ENCODE peak calls at places on chromosomes 1 and 21, in eight cellular contexts. One of them, this sample, is unnamed. For H3K36me3 and H3K4me1, the result is how much of the 10 kb centered on the place peaks cover.

GRCh38 chr1:165561257-165561656 is 17.5 kb downstream of the LRRC52 start:
- DNase-seq in mammary epithelial cell: no peak
- DNase-seq in ovary: no peak
- DNase-seq in lower lobe of right lung: no peak
- DNase-seq in CD8-positive, alpha-beta memory T cell: no peak
- DNase-seq in heart right ventricle: no peak
- DNase-seq in transverse colon: no peak
- DNase-seq in right atrium auricular region: no peak
- DNase-seq in this sample: no peak

GRCh38 chr1:109793486-109794318 is 30.0 kb upstream of the EPS8L3 start:
- DNase-seq in mammary epithelial cell: peak
- DNase-seq in ovary: peak
- DNase-seq in lower lobe of right lung: peak
- DNase-seq in CD8-positive, alpha-beta memory T cell: no peak
- DNase-seq in heart right ventricle: peak
- DNase-seq in transverse colon: peak
- DNase-seq in right atrium auricular region: no peak
- DNase-seq in this sample: no peak

GRCh38 chr21:38333290-38334272 is 76.8 kb downstream of the KCNJ15 start:
- DNase-seq in mammary epithelial cell: no peak
- DNase-seq in ovary: no peak
- DNase-seq in lower lobe of right lung: no peak
- DNase-seq in CD8-positive, alpha-beta memory T cell: no peak
- DNase-seq in heart right ventricle: no peak
- DNase-seq in transverse colon: no peak
- DNase-seq in right atrium auricular region: no peak
- DNase-seq in this sample: no peak

GRCh38 chr1:19643602-19644419 is at the start of gene NBL1:
- DNase-seq in mammary epithelial cell: peak
- DNase-seq in ovary: peak
- DNase-seq in lower lobe of right lung: no peak
- DNase-seq in CD8-positive, alpha-beta memory T cell: peak
- DNase-seq in heart right ventricle: peak
- DNase-seq in transverse colon: peak
- DNase-seq in right atrium auricular region: no peak
- DNase-seq in this sample: no peak

GRCh38 chr1:165153182-165153581 is 203.3 kb downstream of the LMX1A start:
- DNase-seq in mammary epithelial cell: no peak
- DNase-seq in ovary: no peak
- DNase-seq in lower lobe of right lung: no peak
- DNase-seq in CD8-positive, alpha-beta memory T cell: no peak
- DNase-seq in heart right ventricle: no peak
- DNase-seq in transverse colon: no peak
- DNase-seq in right atrium auricular region: no peak
- DNase-seq in this sample: no peak

GRCh38 chr1:20723537-20724363 is 5.9 kb upstream of the KIF17 start:
- DNase-seq in mammary epithelial cell: no peak
- DNase-seq in ovary: peak
- DNase-seq in lower lobe of right lung: no peak
- DNase-seq in CD8-positive, alpha-beta memory T cell: no peak
- DNase-seq in heart right ventricle: no peak
- DNase-seq in transverse colon: peak
- DNase-seq in right atrium auricular region: no peak
- DNase-seq in this sample: peak

GRCh38 chr1:161298116-161298515 is 11.7 kb downstream of the MPZ start:
- DNase-seq in mammary epithelial cell: no peak
- DNase-seq in ovary: no peak
- DNase-seq in lower lobe of right lung: no peak
- DNase-seq in CD8-positive, alpha-beta memory T cell: no peak
- DNase-seq in heart right ventricle: no peak
- DNase-seq in transverse colon: no peak
- DNase-seq in right atrium auricular region: no peak
- DNase-seq in this sample: no peak

GRCh38 chr1:158212315-158212714 is 31.6 kb downstream of the CD1D start:
- DNase-seq in mammary epithelial cell: no peak
- DNase-seq in ovary: no peak
- DNase-seq in lower lobe of right lung: no peak
- DNase-seq in CD8-positive, alpha-beta memory T cell: no peak
- DNase-seq in heart right ventricle: no peak
- DNase-seq in transverse colon: no peak
- DNase-seq in right atrium auricular region: no peak
- DNase-seq in this sample: no peak

GRCh38 chr1:156126043-156126700 is 11.7 kb downstream of the LMNA start:
- DNase-seq in mammary epithelial cell: peak
- DNase-seq in ovary: peak
- DNase-seq in lower lobe of right lung: peak
- DNase-seq in CD8-positive, alpha-beta memory T cell: peak
- DNase-seq in heart right ventricle: peak
- DNase-seq in transverse colon: peak
- DNase-seq in right atrium auricular region: peak
- DNase-seq in this sample: peak

GRCh38 chr21:35622612-35623011 is 437.7 kb downstream of the SETD4 start:
- DNase-seq in mammary epithelial cell: no peak
- DNase-seq in ovary: no peak
- DNase-seq in lower lobe of right lung: no peak
- DNase-seq in CD8-positive, alpha-beta memory T cell: no peak
- DNase-seq in heart right ventricle: no peak
- DNase-seq in transverse colon: no peak
- DNase-seq in right atrium auricular region: no peak
- DNase-seq in this sample: no peak

GRCh38 chr1:161792740-161793139 is 26.6 kb downstream of the ATF6 start:
- DNase-seq in mammary epithelial cell: peak
- DNase-seq in ovary: no peak
- DNase-seq in lower lobe of right lung: no peak
- DNase-seq in CD8-positive, alpha-beta memory T cell: peak
- DNase-seq in heart right ventricle: peak
- DNase-seq in transverse colon: no peak
- DNase-seq in right atrium auricular region: no peak
- DNase-seq in this sample: no peak

GRCh38 chr1:56056438-56057312 is 522.7 kb downstream of the PLPP3 start:
- DNase-seq in mammary epithelial cell: peak
- DNase-seq in ovary: no peak
- DNase-seq in lower lobe of right lung: no peak
- DNase-seq in CD8-positive, alpha-beta memory T cell: no peak
- DNase-seq in heart right ventricle: no peak
- DNase-seq in transverse colon: no peak
- DNase-seq in right atrium auricular region: no peak
- DNase-seq in this sample: no peak

DNA sequence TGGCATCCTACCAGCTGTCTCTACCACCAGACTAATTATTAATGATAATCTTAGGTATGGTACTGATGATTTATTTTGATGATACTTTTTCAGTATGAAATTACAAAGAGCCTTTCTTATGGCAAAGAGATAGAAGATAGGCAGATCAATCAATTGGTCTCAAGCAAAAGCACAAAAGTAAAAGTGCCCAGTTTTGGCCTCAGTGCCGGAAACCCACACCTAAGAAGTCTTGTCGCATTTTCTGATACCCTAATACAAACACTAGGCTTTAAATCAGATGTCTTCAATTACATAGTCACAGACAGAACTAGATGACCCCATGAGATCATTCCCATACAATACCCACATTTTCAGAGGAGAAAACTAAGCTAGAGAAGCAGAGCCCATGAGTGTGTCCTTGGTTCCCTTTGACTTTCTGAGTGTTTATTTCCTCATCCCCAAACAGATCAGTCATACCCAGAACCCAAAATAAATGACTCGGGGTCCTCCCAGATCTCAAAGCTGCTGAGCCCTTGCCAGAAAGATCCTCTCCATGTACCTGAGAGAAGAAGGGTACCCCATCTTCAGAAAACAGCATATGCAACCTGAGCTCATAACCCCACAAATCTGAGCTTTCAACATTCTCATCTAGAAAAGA is 7.7 kb downstream of the ITPKB start:
- DNase-seq in mammary epithelial cell: no peak
- DNase-seq in ovary: no peak
- DNase-seq in lower lobe of right lung: no peak
- DNase-seq in CD8-positive, alpha-beta memory T cell: peak
- DNase-seq in heart right ventricle: no peak
- DNase-seq in transverse colon: no peak
- DNase-seq in right atrium auricular region: no peak
- DNase-seq in this sample: no peak
- H3K36me3 ChIP-seq in mammary epithelial cell: under half
- H3K36me3 ChIP-seq in ovary: under half
- H3K36me3 ChIP-seq in lower lobe of right lung: under half
- H3K36me3 ChIP-seq in CD8-positive, alpha-beta memory T cell: under half
- H3K36me3 ChIP-seq in heart right ventricle: under half
- H3K36me3 ChIP-seq in transverse colon: under half
- H3K36me3 ChIP-seq in right atrium auricular region: under half
- H3K36me3 ChIP-seq in this sample: under half

GRCh38 chr1:167175901-167176300 is 44.8 kb upstream of the POU2F1 start:
- DNase-seq in mammary epithelial cell: peak
- DNase-seq in ovary: no peak
- DNase-seq in lower lobe of right lung: no peak
- DNase-seq in CD8-positive, alpha-beta memory T cell: no peak
- DNase-seq in heart right ventricle: no peak
- DNase-seq in transverse colon: no peak
- DNase-seq in right atrium auricular region: no peak
- DNase-seq in this sample: no peak

GRCh38 chr1:167173516-167174184 is 47.0 kb upstream of the POU2F1 start:
- DNase-seq in mammary epithelial cell: no peak
- DNase-seq in ovary: no peak
- DNase-seq in lower lobe of right lung: no peak
- DNase-seq in CD8-positive, alpha-beta memory T cell: no peak
- DNase-seq in heart right ventricle: no peak
- DNase-seq in transverse colon: no peak
- DNase-seq in right atrium auricular region: no peak
- DNase-seq in this sample: no peak

GRCh38 chr1:167168424-167168823 is 52.3 kb upstream of the POU2F1 start:
- DNase-seq in mammary epithelial cell: no peak
- DNase-seq in ovary: no peak
- DNase-seq in lower lobe of right lung: no peak
- DNase-seq in CD8-positive, alpha-beta memory T cell: no peak
- DNase-seq in heart right ventricle: no peak
- DNase-seq in transverse colon: no peak
- DNase-seq in right atrium auricular region: no peak
- DNase-seq in this sample: no peak

GRCh38 chr1:167169642-167170041 is 51.0 kb upstream of the POU2F1 start:
- DNase-seq in mammary epithelial cell: peak
- DNase-seq in ovary: no peak
- DNase-seq in lower lobe of right lung: no peak
- DNase-seq in CD8-positive, alpha-beta memory T cell: no peak
- DNase-seq in heart right ventricle: no peak
- DNase-seq in transverse colon: no peak
- DNase-seq in right atrium auricular region: no peak
- DNase-seq in this sample: no peak

GRCh38 chr1:167171286-167171929 is 49.3 kb upstream of the POU2F1 start:
- DNase-seq in mammary epithelial cell: peak
- DNase-seq in ovary: no peak
- DNase-seq in lower lobe of right lung: no peak
- DNase-seq in CD8-positive, alpha-beta memory T cell: no peak
- DNase-seq in heart right ventricle: no peak
- DNase-seq in transverse colon: no peak
- DNase-seq in right atrium auricular region: no peak
- DNase-seq in this sample: no peak
- H3K4me1 ChIP-seq in mammary epithelial cell: under half
- H3K4me1 ChIP-seq in ovary: under half
- H3K4me1 ChIP-seq in lower lobe of right lung: under half
- H3K4me1 ChIP-seq in CD8-positive, alpha-beta memory T cell: under half
- H3K4me1 ChIP-seq in heart right ventricle: under half
- H3K4me1 ChIP-seq in transverse colon: under half
- H3K4me1 ChIP-seq in right atrium auricular region: under half
- H3K4me1 ChIP-seq in this sample: under half

GRCh38 chr1:171581766-171582165 is 40.3 kb upstream of the MYOCOS start:
- DNase-seq in mammary epithelial cell: no peak
- DNase-seq in ovary: no peak
- DNase-seq in lower lobe of right lung: no peak
- DNase-seq in CD8-positive, alpha-beta memory T cell: no peak
- DNase-seq in heart right ventricle: no peak
- DNase-seq in transverse colon: no peak
- DNase-seq in right atrium auricular region: no peak
- DNase-seq in this sample: no peak

GRCh38 chr1:171581226-171581625 is 40.8 kb upstream of the MYOCOS start:
- DNase-seq in mammary epithelial cell: no peak
- DNase-seq in ovary: no peak
- DNase-seq in lower lobe of right lung: no peak
- DNase-seq in CD8-positive, alpha-beta memory T cell: no peak
- DNase-seq in heart right ventricle: no peak
- DNase-seq in transverse colon: no peak
- DNase-seq in right atrium auricular region: no peak
- DNase-seq in this sample: no peak

GRCh38 chr1:171585715-171586114 is 36.3 kb upstream of the MYOCOS start:
- DNase-seq in mammary epithelial cell: no peak
- DNase-seq in ovary: no peak
- DNase-seq in lower lobe of right lung: no peak
- DNase-seq in CD8-positive, alpha-beta memory T cell: no peak
- DNase-seq in heart right ventricle: no peak
- DNase-seq in transverse colon: no peak
- DNase-seq in right atrium auricular region: no peak
- DNase-seq in this sample: no peak

GRCh38 chr1:171583581-171584194 is 38.4 kb upstream of the MYOCOS start:
- DNase-seq in mammary epithelial cell: no peak
- DNase-seq in ovary: no peak
- DNase-seq in lower lobe of right lung: no peak
- DNase-seq in CD8-positive, alpha-beta memory T cell: no peak
- DNase-seq in heart right ventricle: no peak
- DNase-seq in transverse colon: no peak
- DNase-seq in right atrium auricular region: no peak
- DNase-seq in this sample: no peak

DNA sequence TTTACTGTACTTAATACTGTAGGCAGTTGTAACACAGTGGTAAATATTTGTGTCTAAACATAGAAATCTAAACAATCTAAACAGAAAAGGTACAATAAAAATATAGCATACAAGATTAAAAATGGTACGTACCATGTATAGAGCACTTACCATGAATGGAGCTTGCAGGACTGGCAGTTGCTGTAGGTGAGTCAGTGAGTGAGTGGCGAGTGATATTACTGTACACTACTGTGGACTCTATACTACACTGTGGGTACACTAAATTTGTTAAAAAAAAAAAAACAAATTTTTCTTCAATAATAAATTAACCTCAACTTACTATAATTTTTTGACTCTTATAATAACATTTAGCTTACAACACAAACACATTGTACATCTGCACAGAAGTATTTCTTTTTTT is 39.5 kb upstream of the MYOCOS start:
- DNase-seq in mammary epithelial cell: no peak
- DNase-seq in ovary: no peak
- DNase-seq in lower lobe of right lung: no peak
- DNase-seq in CD8-positive, alpha-beta memory T cell: no peak
- DNase-seq in heart right ventricle: no peak
- DNase-seq in transverse colon: no peak
- DNase-seq in right atrium auricular region: no peak
- DNase-seq in this sample: no peak
- H3K36me3 ChIP-seq in mammary epithelial cell: half or more
- H3K36me3 ChIP-seq in ovary: under half
- H3K36me3 ChIP-seq in lower lobe of right lung: half or more
- H3K36me3 ChIP-seq in CD8-positive, alpha-beta memory T cell: half or more
- H3K36me3 ChIP-seq in heart right ventricle: under half
- H3K36me3 ChIP-seq in transverse colon: under half
- H3K36me3 ChIP-seq in right atrium auricular region: half or more
- H3K36me3 ChIP-seq in this sample: under half

DNA sequence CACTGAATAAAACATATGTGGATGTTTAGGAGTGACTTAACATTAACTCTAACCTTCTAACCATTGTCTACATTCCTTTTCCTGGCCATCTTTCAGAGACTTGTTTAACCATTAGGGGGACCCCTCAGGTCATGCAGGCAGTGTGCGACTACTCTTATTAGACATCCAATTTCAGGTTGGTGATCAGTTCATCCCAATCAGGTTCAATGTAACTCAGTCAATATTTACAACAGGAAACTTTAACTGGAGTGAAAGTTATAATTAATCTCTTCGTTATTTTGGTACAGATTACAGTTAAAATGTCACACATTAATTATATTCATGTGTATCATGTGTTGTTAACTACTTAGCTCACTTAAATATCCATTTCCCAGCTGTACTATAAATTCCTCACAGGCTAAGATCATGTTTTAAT is 68.8 kb upstream of the RGS1 start:
- DNase-seq in mammary epithelial cell: no peak
- DNase-seq in ovary: no peak
- DNase-seq in lower lobe of right lung: no peak
- DNase-seq in CD8-positive, alpha-beta memory T cell: no peak
- DNase-seq in heart right ventricle: no peak
- DNase-seq in transverse colon: no peak
- DNase-seq in right atrium auricular region: no peak
- DNase-seq in this sample: no peak
- H3K4me1 ChIP-seq in mammary epithelial cell: under half
- H3K4me1 ChIP-seq in ovary: under half
- H3K4me1 ChIP-seq in lower lobe of right lung: under half
- H3K4me1 ChIP-seq in CD8-positive, alpha-beta memory T cell: under half
- H3K4me1 ChIP-seq in heart right ventricle: under half
- H3K4me1 ChIP-seq in transverse colon: under half
- H3K4me1 ChIP-seq in right atrium auricular region: under half
- H3K4me1 ChIP-seq in this sample: under half

This sample was measured in adrenal gland.